ENCODE peak calls at places on chromosomes 1 and 21, in four cellular contexts. One of them, this sample, is unnamed.

GRCh38 chr1:104706631-104707147 is 957.0 kb downstream of the AMY1C start:
- DNase-seq in HepG2: peak; percentile 37
- DNase-seq in K562: peak; percentile 18
- DNase-seq in IMR-90: no peak
- DNase-seq in this sample: peak; percentile 2

GRCh38 chr21:18499761-18500376 is 96.3 kb upstream of the TMPRSS15 start:
- DNase-seq in IMR-90: peak; percentile 13
- DNase-seq in K562: peak; percentile 64
- DNase-seq in HepG2: peak; percentile 21
- DNase-seq in this sample: peak; percentile 32

GRCh38 chr1:154707901-154708514 is 100.0 kb upstream of the ADAR start:
- DNase-seq in HepG2: no peak
- DNase-seq in K562: no peak
- DNase-seq in IMR-90: peak; percentile 33
- DNase-seq in this sample: no peak

GRCh38 chr1:234433563-234434285 is 45.3 kb downstream of the TARBP1 start:
- DNase-seq in HepG2: no peak
- DNase-seq in IMR-90: peak; percentile 81
- DNase-seq in K562: peak; percentile 75
- DNase-seq in this sample: peak; percentile 60

GRCh38 chr1:24236170-24237045 is 49.3 kb upstream of the IFNLR1 start:
- DNase-seq in IMR-90: peak; percentile 47
- DNase-seq in HepG2: no peak
- DNase-seq in K562: no peak
- DNase-seq in this sample: peak; percentile 36

GRCh38 chr21:27525780-27526179 is 558.9 kb upstream of the ADAMTS5 start:
- DNase-seq in HepG2: no peak
- DNase-seq in K562: no peak
- DNase-seq in IMR-90: no peak
- DNase-seq in this sample: no peak

GRCh38 chr1:154941332-154941995 is 4.9 kb upstream of the PMVK start:
- DNase-seq in K562: no peak
- DNase-seq in IMR-90: no peak
- DNase-seq in HepG2: peak; percentile 81
- DNase-seq in this sample: no peak

GRCh38 chr1:56304975-56305374 is 274.4 kb downstream of the PLPP3 start:
- DNase-seq in HepG2: no peak
- DNase-seq in IMR-90: peak; percentile 42
- DNase-seq in K562: no peak
- DNase-seq in this sample: no peak

GRCh38 chr1:217896490-217896889 is 265.3 kb downstream of the SPATA17 start:
- DNase-seq in IMR-90: no peak
- DNase-seq in HepG2: no peak
- DNase-seq in K562: no peak
- DNase-seq in this sample: no peak

GRCh38 chr21:34881894-34882371 is 167.2 kb downstream of the RUNX1 start:
- DNase-seq in IMR-90: peak; percentile 92
- DNase-seq in K562: no peak
- DNase-seq in HepG2: no peak
- DNase-seq in this sample: no peak

GRCh38 chr1:176211395-176212165 is 4.5 kb upstream of the COP1 start:
- DNase-seq in HepG2: no peak
- DNase-seq in K562: no peak
- DNase-seq in IMR-90: no peak
- DNase-seq in this sample: no peak
- TF ChIP-seq MAFK in HepG2: no peak
- TF ChIP-seq MAFK in K562: no peak
- TF ChIP-seq MAFK in IMR-90: no peak
- TF ChIP-seq MAFK in this sample: no peak

GRCh38 chr1:205456383-205456867 is 580 bp upstream of the BLACAT1 start:
- DNase-seq in IMR-90: no peak
- DNase-seq in K562: no peak
- DNase-seq in HepG2: no peak
- DNase-seq in this sample: no peak
- TF ChIP-seq BHLHE40 in IMR-90: no peak
- TF ChIP-seq BHLHE40 in K562: no peak
- TF ChIP-seq BHLHE40 in HepG2: no peak
- TF ChIP-seq BHLHE40 in this sample: no peak

GRCh38 chr1:150564051-150564991 is 15.1 kb downstream of the MCL1 start:
- DNase-seq in K562: no peak
- DNase-seq in IMR-90: no peak
- DNase-seq in HepG2: peak; percentile 78
- DNase-seq in this sample: no peak
- H3K27ac ChIP-seq in K562: no peak overlapping the region
- H3K27ac ChIP-seq in IMR-90: peak overlapping the region; percentile 96
- H3K27ac ChIP-seq in HepG2: peak overlapping the region; percentile 91
- H3K27ac ChIP-seq in this sample: peak overlapping the region; percentile 99

GRCh38 chr1:33117440-33118085 is 36.6 kb downstream of the AZIN2 start:
- DNase-seq in K562: no peak
- DNase-seq in IMR-90: no peak
- DNase-seq in HepG2: no peak
- DNase-seq in this sample: no peak

GRCh38 chr1:33110477-33110876 is 29.5 kb downstream of the AZIN2 start:
- DNase-seq in K562: no peak
- DNase-seq in HepG2: no peak
- DNase-seq in IMR-90: no peak
- DNase-seq in this sample: no peak

GRCh38 chr1:33111965-33112364 is 31.0 kb downstream of the AZIN2 start:
- DNase-seq in IMR-90: peak; percentile 44
- DNase-seq in K562: no peak
- DNase-seq in HepG2: peak; percentile 16
- DNase-seq in this sample: peak; percentile 32
- TF ChIP-seq MAFK in IMR-90: no peak
- TF ChIP-seq MAFK in K562: no peak
- TF ChIP-seq MAFK in HepG2: no peak
- TF ChIP-seq MAFK in this sample: no peak

DNA sequence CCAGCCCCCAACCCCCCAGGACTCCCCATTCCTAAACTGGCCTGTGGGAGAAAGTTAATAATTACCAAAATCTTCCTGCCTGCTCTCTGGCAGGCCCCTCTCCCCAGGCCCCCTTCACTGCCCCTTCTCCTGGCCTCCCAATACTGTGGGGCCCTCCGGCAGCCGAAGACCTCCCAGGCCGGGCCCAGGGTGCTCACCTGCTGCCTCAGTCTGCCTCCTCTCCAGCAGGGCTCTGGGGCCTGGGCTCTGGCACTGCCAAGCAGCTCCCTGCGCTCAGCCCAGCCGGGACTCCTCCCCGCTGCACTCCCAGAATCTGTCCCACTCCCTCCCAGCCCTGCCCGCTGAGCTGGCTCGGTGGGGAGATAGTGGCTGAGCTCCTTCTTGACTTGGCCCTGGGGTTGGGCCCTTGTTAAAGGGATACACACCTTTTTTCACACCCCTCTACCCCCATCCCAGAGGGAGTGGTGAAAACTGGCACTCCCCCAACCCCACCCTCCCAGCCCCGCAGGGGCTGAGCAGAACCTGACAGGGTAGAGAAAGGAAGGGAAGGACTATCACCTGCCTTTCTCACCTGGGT is at the start of gene S100A16:
- DNase-seq in K562: no peak
- DNase-seq in HepG2: no peak
- DNase-seq in IMR-90: peak; percentile 61
- DNase-seq in this sample: peak; percentile 92
- TF ChIP-seq BHLHE40 in K562: no peak
- TF ChIP-seq BHLHE40 in HepG2: no peak
- TF ChIP-seq BHLHE40 in IMR-90: no peak
- TF ChIP-seq BHLHE40 in this sample: no peak

This sample was measured in A549.